ENCODE peak calls at places on chromosome 16, in six cellular contexts. H is SK-N-SH, C is K562, I is A549, M is GM12878, G is HepG2. A is an unnamed sample.

GRCh38 chr16:19177111-19177747 is 9.2 kb downstream of the SYT17 start:
- DNase-seq in G (peak; percentile 47), H (no peak), M (no peak), I (no peak), C (no peak), A (no peak)

GRCh38 chr16:11016993-11017392 is 72.6 kb downstream of the CLEC16A start:
- DNase-seq in M (no peak), C (peak; percentile 19), H (no peak), I (peak; percentile 62), G (peak; percentile 74), A (peak; percentile 58)

GRCh38 chr16:67249178-67249759 is 490 bp downstream of the SLC9A5 start:
- DNase-seq in H (no peak), G (no peak), C (no peak), M (no peak), I (no peak), A (no peak)

GRCh38 chr16:87914326-87914725 is 22.0 kb downstream of the CA5A start:
- DNase-seq in M (no peak), I (no peak), C (no peak), H (no peak), G (no peak), A (no peak)

GRCh38 chr16:65657051-65657450 is 535.2 kb upstream of the CDH11 start:
- DNase-seq in C (no peak), H (peak; percentile 59), I (no peak), G (no peak), M (no peak), A (no peak)

GRCh38 chr16:27241658-27242057 is 26.9 kb downstream of the NSMCE1 start:
- DNase-seq in I (no peak), C (no peak), G (no peak), H (no peak), M (no peak), A (peak; percentile 29)

GRCh38 chr16:88282221-88283041 is 100.3 kb upstream of the ZNF469 start:
- DNase-seq in G (no peak), M (no peak), H (peak; percentile 86), C (peak; percentile 26), I (no peak), A (peak; percentile 44)

GRCh38 chr16:68473358-68474064 is 25.2 kb upstream of the SMPD3 start:
- DNase-seq in I (no peak), G (no peak), H (no peak), M (peak; percentile 17), C (no peak), A (no peak)

GRCh38 chr16:84953051-84953746 is 58.1 kb downstream of the ZDHHC7 start:
- DNase-seq in H (no peak), I (no peak), G (no peak), M (no peak), C (no peak), A (no peak)

GRCh38 chr16:84949776-84950436 is 61.4 kb downstream of the ZDHHC7 start:
- DNase-seq in G (no peak), H (no peak), I (no peak), M (no peak), C (no peak), A (no peak)

GRCh38 chr16:84948855-84949610 is 62.3 kb downstream of the ZDHHC7 start:
- DNase-seq in H (no peak), I (no peak), M (no peak), C (no peak), G (no peak), A (no peak)

GRCh38 chr16:84952335-84953050 is 58.8 kb downstream of the ZDHHC7 start:
- DNase-seq in I (peak; percentile 80), G (peak; percentile 83), H (peak; percentile 85), C (peak; percentile 90), M (peak; percentile 40), A (peak; percentile 82)

GRCh38 chr16:84950906-84951305 is 60.4 kb downstream of the ZDHHC7 start:
- DNase-seq in M (no peak), I (peak; percentile 51), C (peak; percentile 65), G (peak; percentile 69), H (peak; percentile 56), A (no peak)
- TF ChIP-seq SMC3 in M (no peak), I (no peak), C (peak; percentile 7), G (peak; percentile 40), H (no peak), A (no peak)

GRCh38 chr16:2054543-2055245 is 6.9 kb downstream of the TSC2 start:
- DNase-seq in I (no peak), G (no peak), C (no peak), M (no peak), H (no peak), A (no peak)
- TF ChIP-seq SMC3 in I (no peak), G (no peak), C (no peak), M (no peak), H (no peak), A (no peak)

DNA sequence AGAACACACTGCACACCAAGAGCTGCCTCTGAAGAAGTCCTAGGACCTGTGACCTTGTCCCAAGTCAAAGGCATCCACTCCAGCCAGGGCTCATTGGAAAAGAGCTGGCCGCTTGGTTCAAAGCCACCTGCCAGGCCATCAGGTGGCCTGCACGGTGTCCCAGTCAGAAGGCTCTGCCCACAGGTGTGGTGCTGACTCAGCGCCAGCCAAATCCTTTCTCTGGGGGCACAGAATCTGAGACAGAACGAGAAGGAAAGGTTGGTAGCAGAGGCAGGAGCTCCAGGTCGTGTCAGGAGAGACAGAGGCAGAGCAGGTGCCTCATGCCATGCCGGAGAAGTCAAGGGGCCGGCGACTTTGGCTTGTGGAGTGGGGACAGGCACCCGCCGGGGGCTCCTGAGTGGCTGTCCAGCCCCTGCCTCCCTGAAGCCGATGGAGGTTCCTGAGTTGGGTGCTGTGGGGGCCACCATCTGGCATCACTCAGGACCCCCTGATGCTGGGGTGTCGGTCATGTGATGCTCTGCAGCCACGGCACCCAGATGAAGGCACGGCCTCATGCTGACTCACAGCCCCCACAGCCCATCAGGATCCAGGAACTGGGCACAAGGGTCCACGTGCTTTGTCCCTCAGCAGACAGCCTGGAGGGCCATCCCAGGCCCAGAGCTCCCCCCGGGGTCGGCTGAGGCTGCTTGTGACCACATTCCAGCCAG is 128.1 kb upstream of the FOXF1 start:
- DNase-seq in G (no peak), M (no peak), I (no peak), C (no peak), H (no peak), A (no peak)
- TF ChIP-seq SMC3 in G (no peak), M (no peak), I (no peak), C (no peak), H (no peak), A (no peak)

DNA sequence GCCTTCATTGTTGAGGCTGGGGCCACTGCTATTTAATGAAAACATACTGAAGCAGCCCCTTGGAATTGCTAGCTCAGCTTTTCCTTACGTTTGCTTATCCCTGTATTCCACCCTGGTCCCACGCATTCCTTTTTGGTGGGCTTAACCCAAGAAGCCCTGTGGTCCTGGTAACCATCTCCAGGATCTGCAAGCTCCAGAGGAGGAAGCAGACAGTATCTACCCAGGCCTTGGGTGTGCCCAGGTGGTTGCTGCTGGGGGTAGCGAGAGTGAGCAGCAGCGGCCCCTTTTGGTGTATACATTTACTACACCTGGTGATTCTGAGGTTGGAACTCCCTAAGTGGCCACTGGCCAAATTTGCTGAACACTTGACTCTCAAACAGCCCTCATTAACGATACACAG is 97.7 kb downstream of the CBLN1 start:
- DNase-seq in H (peak; percentile 37), I (peak; percentile 5), M (no peak), G (peak; percentile 20), C (peak; percentile 26), A (no peak)
- TF ChIP-seq SMC3 in H (peak; percentile 39), I (no peak), M (peak; percentile 41), G (no peak), C (no peak), A (peak; percentile 20)

A was measured in IMR-90.